ENCODE peak calls at places on chromosomes 16 and 17, in seven cellular contexts. E is cardiac muscle cell, J is A549, Q is tibial nerve, L is pancreas, Z is transverse colon, U is prostate gland. A is an unnamed sample.
A peak's percentile ranks its signal among the peaks of the same experiment; 100 is the strongest.

GRCh38 chr17:43905985-43906852 is 1.1 kb downstream of the MPP2 start:
- DNase-seq in Z (peak; percentile 62), Q (peak; percentile 40), U (no peak), L (peak; percentile 69), E (peak; percentile 61), J (peak; percentile 60), A (peak; percentile 90)

GRCh38 chr17:42553161-42553818 is 567 bp downstream of the HSD17B1 start:
- DNase-seq in Z (no peak), U (no peak), J (peak; percentile 59), E (peak; percentile 62), Q (no peak), L (no peak), A (no peak)

GRCh38 chr17:40175928-40176327 is 1.3 kb upstream of the RAPGEFL1 start:
- DNase-seq in L (no peak), J (no peak), U (no peak), E (no peak), Z (no peak), Q (no peak), A (no peak)

GRCh38 chr16:19304670-19305240 is 19.2 kb downstream of the CLEC19A start:
- DNase-seq in U (no peak), Z (no peak), E (no peak), L (no peak), J (peak; percentile 57), Q (no peak), A (no peak)

GRCh38 chr17:69762766-69763165 is 312.3 kb upstream of the KCNJ16 start:
- DNase-seq in Q (no peak), Z (no peak), L (no peak), U (no peak), J (no peak), E (no peak), A (no peak)

GRCh38 chr16:35908942-35909341 is 2449.5 kb downstream of the TP53TG3F start:
- DNase-seq in L (no peak), J (peak; percentile 4), E (no peak), U (no peak), Z (no peak), Q (no peak), A (no peak)

GRCh38 chr16:57834936-57835335 is 32.6 kb upstream of the KIFC3 start:
- DNase-seq in Z (no peak), J (peak; percentile 54), Q (no peak), L (no peak), U (no peak), E (peak; percentile 29), A (no peak)

GRCh38 chr16:50216231-50216630 is 50.1 kb upstream of the ADCY7 start:
- DNase-seq in E (no peak), Z (no peak), Q (no peak), U (no peak), J (no peak), L (no peak), A (no peak)

GRCh38 chr16:79271583-79271982 is 329.0 kb downstream of the MAF start:
- DNase-seq in Q (no peak), J (no peak), L (no peak), U (no peak), Z (no peak), E (no peak), A (no peak)

GRCh38 chr16:65042966-65043365 is 78.9 kb downstream of the CDH11 start:
- DNase-seq in Z (no peak), E (no peak), Q (no peak), L (no peak), J (no peak), U (no peak), A (no peak)

GRCh38 chr17:10224592-10225195 is 26.3 kb upstream of the GAS7 start:
- DNase-seq in U (no peak), E (peak; percentile 14), Z (no peak), L (no peak), Q (no peak), J (no peak), A (no peak)

GRCh38 chr16:17351471-17352045 is 119.2 kb downstream of the XYLT1 start:
- DNase-seq in J (no peak), U (no peak), Z (no peak), Q (no peak), E (no peak), L (no peak), A (no peak)

GRCh38 chr16:57694556-57695377 is at the start of gene DRC7:
- DNase-seq in L (peak; percentile 83), E (peak; percentile 72), J (peak; percentile 68), Z (peak; percentile 25), U (no peak), Q (no peak), A (peak; percentile 32)

GRCh38 chr17:77571562-77571981 is 386.9 kb upstream of the TNRC6C start:
- DNase-seq in L (no peak), Q (no peak), U (no peak), Z (no peak), E (peak; percentile 66), J (no peak), A (no peak)

GRCh38 chr16:2810651-2811050 is 6.4 kb upstream of the PRSS21 start:
- DNase-seq in Z (no peak), E (no peak), L (no peak), Q (no peak), U (no peak), J (no peak), A (no peak)

GRCh38 chr17:8408371-8408770 is 10.7 kb upstream of the RNF222 start:
- DNase-seq in Z (peak; percentile 72), U (no peak), L (no peak), Q (no peak), E (no peak), J (peak; percentile 44), A (no peak)

GRCh38 chr17:29972277-29972676 is 30.8 kb downstream of the EFCAB5 start:
- DNase-seq in L (no peak), Q (no peak), Z (no peak), J (no peak), U (no peak), E (no peak), A (no peak)

GRCh38 chr16:89026121-89026612 is 49.2 kb upstream of the CBFA2T3 start:
- DNase-seq in U (no peak), Q (no peak), J (no peak), Z (no peak), E (no peak), L (no peak), A (no peak)

GRCh38 chr17:1077536-1078061 is 80.7 kb downstream of the TIMM22 start:
- DNase-seq in Z (no peak), E (no peak), U (no peak), L (no peak), J (no peak), Q (no peak), A (no peak)

GRCh38 chr17:64171041-64171440 is 41.1 kb upstream of the ERN1 start:
- DNase-seq in U (no peak), Q (no peak), L (no peak), Z (no peak), J (peak; percentile 16), E (peak; percentile 47), A (no peak)

GRCh38 chr17:64176556-64176955 is 46.6 kb upstream of the ERN1 start:
- DNase-seq in L (no peak), Z (no peak), J (no peak), E (no peak), Q (no peak), U (no peak), A (no peak)

GRCh38 chr17:64174686-64175456 is 44.9 kb upstream of the ERN1 start:
- DNase-seq in L (peak; percentile 47), Z (no peak), E (peak; percentile 42), J (no peak), Q (no peak), U (no peak), A (no peak)

GRCh38 chr17:64172510-64172909 is 42.6 kb upstream of the ERN1 start:
- DNase-seq in J (no peak), Q (no peak), Z (no peak), U (no peak), L (no peak), E (no peak), A (no peak)

DNA sequence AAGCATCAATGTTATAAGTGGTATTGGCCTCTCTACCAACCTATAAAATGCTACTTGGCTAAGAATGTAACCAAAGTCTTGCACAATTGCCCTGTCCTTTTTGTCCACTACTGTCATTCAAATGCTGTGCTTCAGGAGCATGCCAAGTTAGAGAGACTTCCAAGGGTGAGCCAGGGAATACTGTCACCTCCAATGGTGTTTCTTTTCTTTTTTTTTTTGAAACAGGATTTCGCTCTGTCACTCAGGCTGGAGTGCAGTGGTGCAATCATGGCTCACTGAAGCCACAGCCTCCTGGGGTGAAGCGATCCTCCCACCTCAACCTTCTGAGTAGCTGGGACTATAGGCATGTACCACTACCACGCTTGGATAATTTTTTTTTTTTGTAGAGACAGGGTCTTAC is 43.7 kb upstream of the ERN1 start:
- DNase-seq in J (no peak), Q (no peak), E (no peak), Z (no peak), U (no peak), L (no peak), A (no peak)
- H3K4me1 ChIP-seq in J (no peaks in the 10 kb centered on the region), Q (no peaks in the 10 kb centered on the region), E (peaks cover 6% of the 10 kb centered on the region), Z (no peaks in the 10 kb centered on the region), U (no peaks in the 10 kb centered on the region), L (peaks cover 10% of the 10 kb centered on the region), A (no peaks in the 10 kb centered on the region)

GRCh38 chr16:11315499-11315898 is 29.8 kb upstream of the RMI2 start:
- DNase-seq in U (no peak), E (peak; percentile 55), Z (no peak), L (no peak), Q (no peak), J (peak; percentile 38), A (no peak)
- H3K4me1 ChIP-seq in U (no peaks in the 10 kb centered on the region), E (no peaks in the 10 kb centered on the region), Z (peaks cover 7% of the 10 kb centered on the region), L (no peaks in the 10 kb centered on the region), Q (peaks cover 17% of the 10 kb centered on the region), J (peaks cover 27% of the 10 kb centered on the region), A (no peaks in the 10 kb centered on the region)

DNA sequence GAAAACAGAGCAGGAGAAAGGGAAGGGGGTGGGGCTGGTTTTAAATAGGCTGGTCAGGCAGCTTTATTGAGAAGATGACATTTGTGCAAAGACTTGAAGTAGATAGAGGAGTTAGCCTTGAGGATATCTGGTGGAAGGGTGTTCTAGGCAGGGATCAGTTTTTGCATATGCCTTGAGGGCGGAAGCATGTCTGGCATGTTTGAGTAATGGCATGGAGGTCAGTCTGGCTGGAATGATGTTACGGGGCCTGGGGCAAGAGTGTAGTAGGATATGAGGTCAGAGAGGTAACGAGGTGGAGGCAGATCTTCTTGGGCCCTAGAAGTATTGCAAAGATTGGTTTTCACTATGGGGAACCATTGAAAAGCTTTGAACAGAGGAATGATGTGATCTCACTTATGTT is 4.8 kb downstream of the RABEP1 start:
- DNase-seq in J (no peak), Q (no peak), U (no peak), Z (no peak), L (no peak), E (no peak), A (no peak)
- H3K4me1 ChIP-seq in J (peaks cover 17% of the 10 kb centered on the region), Q (peaks cover 16% of the 10 kb centered on the region), U (no peaks in the 10 kb centered on the region), Z (peaks cover 12% of the 10 kb centered on the region), L (no peaks in the 10 kb centered on the region), E (peaks cover 20% of the 10 kb centered on the region), A (peaks cover 6% of the 10 kb centered on the region)

DNA sequence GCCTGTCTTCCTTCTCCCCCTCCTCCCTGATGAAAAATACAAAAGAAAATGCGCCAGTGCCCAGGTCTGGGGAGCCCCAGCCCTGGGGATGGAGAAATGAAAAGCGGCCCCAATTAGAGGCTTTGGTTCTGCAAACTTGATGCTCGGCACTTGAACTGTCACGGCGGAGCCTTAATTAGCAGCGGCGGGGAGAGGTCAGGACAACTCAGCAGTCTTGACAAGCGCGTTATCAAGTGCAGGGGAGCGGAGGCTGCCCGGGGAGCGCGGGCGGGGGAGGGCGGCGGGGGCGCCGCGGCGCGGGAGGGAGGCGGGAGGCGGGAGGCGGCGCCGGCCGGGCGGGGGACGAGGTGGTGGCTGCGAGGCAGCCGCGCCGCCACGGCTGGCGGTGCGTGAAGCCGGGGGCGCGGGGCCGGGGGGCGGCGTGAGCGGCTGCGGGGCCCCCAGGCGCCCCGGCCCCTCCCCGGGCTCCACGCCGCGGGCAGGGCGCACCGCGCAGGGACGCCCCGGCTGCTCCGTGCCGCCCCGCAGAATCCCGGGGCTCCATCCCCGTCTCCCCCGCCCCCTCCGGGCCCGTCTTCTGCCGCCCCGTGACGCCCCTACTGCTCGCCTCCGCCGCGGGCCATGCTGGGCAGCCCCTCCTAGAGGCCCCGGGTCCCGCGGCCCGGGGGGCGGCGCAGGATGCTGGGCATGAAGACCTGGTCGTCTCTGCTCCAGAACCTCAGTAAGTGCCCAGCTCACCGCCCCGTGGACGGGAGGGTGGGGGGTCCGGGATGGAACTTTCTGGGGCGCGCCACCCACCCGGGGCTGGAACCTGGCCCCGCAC is 150.5 kb upstream of the GSE1 start:
- DNase-seq in E (peak; percentile 32), U (no peak), Q (no peak), L (no peak), Z (no peak), J (no peak), A (peak; percentile 58)
- H3K4me1 ChIP-seq in E (peaks cover 72% of the 10 kb centered on the region), U (peaks cover 3% of the 10 kb centered on the region), Q (peaks cover 33% of the 10 kb centered on the region), L (peaks cover 23% of the 10 kb centered on the region), Z (peaks cover 53% of the 10 kb centered on the region), J (peaks cover 37% of the 10 kb centered on the region), A (peaks cover 14% of the 10 kb centered on the region)